ENCODE peak calls at places on chromosome 1, in four cellular contexts. E is lower leg skin, M is bronchial epithelial cell, Q is anterior cingulate cortex. G is an unnamed sample.

GRCh38 chr1:52305417-52306226 is 60.4 kb downstream of the CC2D1B start:
- DNase-seq in E (no peak), M (no peak), Q (no peak), G (no peak)

GRCh38 chr1:197807216-197807615 is 31.9 kb upstream of the DENND1B start:
- DNase-seq in E (no peak), M (no peak), Q (no peak), G (no peak)

GRCh38 chr1:110336300-110337039 is 2.7 kb upstream of the RBM15 start:
- DNase-seq in E (no peak), M (no peak), Q (no peak), G (no peak)

GRCh38 chr1:94684690-94685089 is 135.5 kb upstream of the SLC44A3 start:
- DNase-seq in E (no peak), M (no peak), Q (no peak), G (no peak)

GRCh38 chr1:223234164-223234501 is 91.1 kb upstream of the TLR5 start:
- DNase-seq in E (no peak), M (no peak), Q (no peak), G (no peak)

GRCh38 chr1:230541306-230541705 is 101.0 kb upstream of the COG2 start:
- DNase-seq in E (no peak), M (no peak), Q (no peak), G (no peak)

GRCh38 chr1:35324486-35324885 is 56.0 kb downstream of the ZMYM4 start:
- DNase-seq in E (no peak), M (peak), Q (no peak), G (no peak)

GRCh38 chr1:183734600-183735036 is 70.3 kb upstream of the RGL1 start:
- DNase-seq in E (no peak), M (no peak), Q (no peak), G (no peak)

GRCh38 chr1:3403011-3403345 is 51.5 kb upstream of the ARHGEF16 start:
- DNase-seq in E (no peak), M (no peak), Q (no peak), G (no peak)

GRCh38 chr1:65253800-65254319 is 55.5 kb upstream of the DNAJC6 start:
- DNase-seq in E (no peak), M (peak), Q (no peak), G (no peak)

GRCh38 chr1:229664133-229664689 is 38.2 kb downstream of the URB2 start:
- DNase-seq in E (no peak), M (peak), Q (no peak), G (peak)

GRCh38 chr1:207890136-207890738 is 20.7 kb downstream of the CD34 start:
- DNase-seq in E (peak), M (peak), Q (no peak), G (no peak)

GRCh38 chr1:68173283-68174172 is 58.8 kb downstream of the WLS start:
- DNase-seq in E (no peak), M (no peak), Q (no peak), G (no peak)

GRCh38 chr1:230702934-230703678 is 10.8 kb downstream of the AGT start:
- DNase-seq in E (no peak), M (no peak), Q (no peak), G (no peak)

GRCh38 chr1:18599096-18599495 is 31.6 kb upstream of the PAX7 start:
- DNase-seq in E (no peak), M (no peak), Q (no peak), G (no peak)

GRCh38 chr1:230891984-230892383 is 23.7 kb upstream of the C1orf198 start:
- DNase-seq in E (no peak), M (no peak), Q (no peak), G (no peak)

GRCh38 chr1:112209493-112209892 is 186.5 kb upstream of the CTTNBP2NL start:
- DNase-seq in E (no peak), M (peak), Q (no peak), G (peak)

GRCh38 chr1:114620419-114620818 is 39.0 kb upstream of the BCAS2 start:
- DNase-seq in E (no peak), M (peak), Q (no peak), G (no peak)

GRCh38 chr1:119702384-119702783 is 9.3 kb upstream of the PHGDH start:
- DNase-seq in E (no peak), M (peak), Q (no peak), G (peak)

GRCh38 chr1:182889997-182890396 is 50.9 kb downstream of the DHX9 start:
- DNase-seq in E (no peak), M (no peak), Q (no peak), G (no peak)

GRCh38 chr1:156497743-156498446 is 2.7 kb downstream of the MEF2D start:
- DNase-seq in E (no peak), M (no peak), Q (peak), G (no peak)

G was measured in epithelial cell of prostate.